ENCODE peak calls at places on chromosomes 16 and 17, in five cellular contexts. R is GM23338, T is IMR-90, S is fibroblast of lung, X is A549. Y is an unnamed sample.

GRCh38 chr16:88542231-88542630 is 28.0 kb upstream of the ZC3H18 start:
- DNase-seq in R (no peak), T (no peak), S (no peak), X (no peak), Y (no peak)

GRCh38 chr16:77043076-77043475 is 147.9 kb upstream of the MON1B start:
- DNase-seq in R (peak; percentile 53), T (no peak), S (peak; percentile 46), X (peak; percentile 14), Y (peak; percentile 1)

GRCh38 chr16:49623501-49624266 is 232.2 kb downstream of the ZNF423 start:
- DNase-seq in R (no peak), T (no peak), S (no peak), X (no peak), Y (no peak)

GRCh38 chr16:3715430-3715829 is 1.9 kb downstream of the TRAP1 start:
- DNase-seq in R (no peak), T (no peak), S (no peak), X (no peak), Y (no peak)

GRCh38 chr16:66660422-66661209 is 35.9 kb downstream of the CMTM4 start:
- DNase-seq in R (peak; percentile 45), T (peak; percentile 84), S (peak; percentile 74), X (peak; percentile 72), Y (peak; percentile 85)

GRCh38 chr16:30527635-30528178 is 1.3 kb upstream of the ZNF768 start:
- DNase-seq in R (peak; percentile 65), T (no peak), S (no peak), X (no peak), Y (peak; percentile 84)

GRCh38 chr16:9275816-9276354 is 184.4 kb downstream of the HAPSTR1 start:
- DNase-seq in R (no peak), T (no peak), S (no peak), X (no peak), Y (no peak)

GRCh38 chr17:1455291-1455747 is 713 bp downstream of the CRK start:
- DNase-seq in R (peak; percentile 82), T (peak; percentile 67), S (peak; percentile 70), X (peak; percentile 89), Y (peak; percentile 50)

GRCh38 chr17:81833921-81834830 is 674 bp downstream of the PPP1R27 start:
- DNase-seq in R (no peak), T (no peak), S (no peak), X (no peak), Y (no peak)

GRCh38 chr16:57264381-57264780 is 19.3 kb downstream of the ARL2BP start:
- DNase-seq in R (no peak), T (no peak), S (no peak), X (no peak), Y (no peak)

GRCh38 chr17:56834380-56835258 is 668 bp downstream of the DGKE start:
- DNase-seq in R (peak; percentile 65), T (peak; percentile 7), S (peak; percentile 6), X (peak; percentile 43), Y (peak; percentile 58)

GRCh38 chr17:77828749-77829539 is 129.6 kb upstream of the TNRC6C start:
- DNase-seq in R (no peak), T (no peak), S (no peak), X (no peak), Y (no peak)

GRCh38 chr16:566475-567361 is at the start of gene NHLRC4:
- DNase-seq in R (peak; percentile 84), T (peak; percentile 54), S (peak; percentile 60), X (no peak), Y (no peak)

GRCh38 chr17:45336390-45337182 is 19.8 kb upstream of the MAP3K14 start:
- DNase-seq in R (no peak), T (no peak), S (no peak), X (no peak), Y (no peak)

GRCh38 chr17:38560503-38561318 is 45.0 kb downstream of the SRCIN1 start:
- DNase-seq in R (peak; percentile 62), T (peak; percentile 42), S (peak; percentile 52), X (no peak), Y (peak; percentile 14)

GRCh38 chr16:53773881-53774280 is 69.9 kb downstream of the FTO start:
- DNase-seq in R (no peak), T (no peak), S (no peak), X (no peak), Y (no peak)

GRCh38 chr17:48494335-48494734 is 36.5 kb downstream of the HOXB1 start:
- DNase-seq in R (no peak), T (peak; percentile 90), S (peak; percentile 90), X (no peak), Y (peak; percentile 82)

GRCh38 chr17:76536511-76537287 is 810 bp downstream of the CYGB start:
- DNase-seq in R (peak; percentile 32), T (no peak), S (no peak), X (no peak), Y (no peak)

GRCh38 chr17:76534831-76535732 is 2.4 kb downstream of the CYGB start:
- DNase-seq in R (no peak), T (no peak), S (no peak), X (no peak), Y (no peak)

GRCh38 chr17:76537288-76537577 is 276 bp downstream of the CYGB start:
- DNase-seq in R (no peak), T (peak; percentile 39), S (no peak), X (no peak), Y (no peak)

GRCh38 chr17:76537578-76538280 is at the start of gene CYGB:
- DNase-seq in R (peak; percentile 69), T (no peak), S (peak; percentile 68), X (no peak), Y (no peak)

GRCh38 chr17:76535788-76536510 is 1.6 kb downstream of the CYGB start:
- DNase-seq in R (no peak), T (no peak), S (no peak), X (no peak), Y (no peak)
- H3K4me2 ChIP-seq in R (no peak overlapping the region), T (peak overlapping the region; percentile 45), S (peak overlapping the region; percentile 51), X (no peak overlapping the region), Y (no peak overlapping the region)

GRCh38 chr17:68711858-68712257 is 110.7 kb upstream of the FAM20A start:
- DNase-seq in R (no peak), T (peak; percentile 3), S (no peak), X (no peak), Y (no peak)
- H3K4me2 ChIP-seq in R (no peak overlapping the region), T (no peak overlapping the region), S (no peak overlapping the region), X (no peak overlapping the region), Y (no peak overlapping the region)

GRCh38 chr17:8957721-8958120 is 7.8 kb downstream of the PIK3R5 start:
- DNase-seq in R (no peak), T (no peak), S (no peak), X (no peak), Y (no peak)
- H3K4me2 ChIP-seq in R (no peak overlapping the region), T (no peak overlapping the region), S (no peak overlapping the region), X (no peak overlapping the region), Y (no peak overlapping the region)

GRCh38 chr17:2939714-2940351 is 123.6 kb downstream of the OR1D5 start:
- DNase-seq in R (no peak), T (no peak), S (no peak), X (no peak), Y (no peak)
- H3K4me2 ChIP-seq in R (no peak overlapping the region), T (no peak overlapping the region), S (no peak overlapping the region), X (no peak overlapping the region), Y (no peak overlapping the region)

GRCh38 chr17:78924481-78925151 is 571 bp downstream of the TIMP2 start:
- DNase-seq in R (peak; percentile 81), T (no peak), S (no peak), X (no peak), Y (no peak)
- H3K4me2 ChIP-seq in R (peak overlapping the region; percentile 97), T (peak overlapping the region; percentile 91), S (peak overlapping the region; percentile 79), X (peak overlapping the region; percentile 99), Y (peak overlapping the region; percentile 73)

GRCh38 chr17:4998027-4998665 is 396 bp downstream of the KIF1C start:
- DNase-seq in R (peak; percentile 85), T (no peak), S (peak; percentile 10), X (peak; percentile 36), Y (no peak)
- H3K4me2 ChIP-seq in R (peak overlapping the region; percentile 98), T (peak overlapping the region; percentile 96), S (peak overlapping the region; percentile 86), X (peak overlapping the region; percentile 89), Y (peak overlapping the region; percentile 92)

GRCh38 chr17:64457156-64457555 is 8.2 kb downstream of the MILR1 start:
- DNase-seq in R (no peak), T (peak; percentile 66), S (peak; percentile 63), X (no peak), Y (no peak)
- H3K4me2 ChIP-seq in R (no peak overlapping the region), T (peak overlapping the region; percentile 48), S (peak overlapping the region; percentile 68), X (no peak overlapping the region), Y (no peak overlapping the region)

GRCh38 chr17:72175787-72176515 is 55.1 kb downstream of the SOX9 start:
- DNase-seq in R (no peak), T (peak; percentile 55), S (no peak), X (no peak), Y (no peak)

GRCh38 chr17:72175263-72175662 is 54.4 kb downstream of the SOX9 start:
- DNase-seq in R (no peak), T (no peak), S (no peak), X (no peak), Y (no peak)

GRCh38 chr17:72173475-72174116 is 52.8 kb downstream of the SOX9 start:
- DNase-seq in R (no peak), T (peak; percentile 31), S (no peak), X (no peak), Y (no peak)

GRCh38 chr17:72169823-72170222 is 49.0 kb downstream of the SOX9 start:
- DNase-seq in R (no peak), T (no peak), S (no peak), X (no peak), Y (no peak)

GRCh38 chr17:72171703-72172670 is 51.2 kb downstream of the SOX9 start:
- DNase-seq in R (no peak), T (no peak), S (no peak), X (no peak), Y (no peak)
- H3K4me2 ChIP-seq in R (no peak overlapping the region), T (no peak overlapping the region), S (peak overlapping the region; percentile 44), X (peak overlapping the region; percentile 11), Y (no peak overlapping the region)

DNA sequence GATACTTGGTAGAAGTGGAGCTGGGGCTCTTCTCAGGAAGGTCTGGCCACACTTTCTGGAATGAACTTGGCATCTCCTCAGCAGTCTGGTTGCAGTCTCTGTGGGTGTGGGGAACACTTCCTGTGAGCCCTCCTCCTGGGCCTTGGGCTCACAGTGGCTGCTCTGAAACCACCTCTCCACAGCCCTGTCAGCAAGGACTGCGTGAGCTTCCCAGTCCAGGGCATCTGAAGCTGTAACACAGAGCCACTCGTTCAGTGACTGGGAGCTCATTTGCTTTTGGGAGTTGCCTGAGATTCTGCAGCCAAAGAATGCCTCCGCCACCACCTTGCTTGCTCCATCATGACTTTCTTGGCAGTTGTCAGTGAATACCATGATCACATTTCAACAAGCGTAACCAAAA is 60.0 kb downstream of the CLEC16A start:
- DNase-seq in R (no peak), T (peak; percentile 51), S (no peak), X (no peak), Y (peak; percentile 34)
- H3K4me2 ChIP-seq in R (no peak overlapping the region), T (peak overlapping the region; percentile 12), S (peak overlapping the region; percentile 42), X (no peak overlapping the region), Y (peak overlapping the region; percentile 12)